ENCODE peak calls at places on chromosomes 11 and 22, in four cellular contexts. I is right lobe of liver, T is HCT116, Z is body of pancreas. K is an unnamed sample.
A peak's percentile ranks its signal among the peaks of the same experiment; 100 is the strongest.

GRCh38 chr22:37184380-37184755 is 3.7 kb downstream of the C1QTNF6 start:
- DNase-seq in I (peak; percentile 11), T (no peak), Z (no peak), K (no peak)

GRCh38 chr11:78339483-78339882 is 78.1 kb downstream of the GAB2 start:
- DNase-seq in I (no peak), T (no peak), Z (no peak), K (no peak)

GRCh38 chr11:10693509-10694071 is at the start of gene IRAG1:
- DNase-seq in I (no peak), T (no peak), Z (peak; percentile 23), K (no peak)

GRCh38 chr11:93498099-93499040 is 44.8 kb downstream of the SMCO4 start:
- DNase-seq in I (no peak), T (no peak), Z (no peak), K (no peak)

GRCh38 chr11:117126223-117126965 is 17.7 kb upstream of the PAFAH1B2 start:
- DNase-seq in I (no peak), T (no peak), Z (no peak), K (no peak)

GRCh38 chr11:70111269-70112016 is 33.3 kb downstream of the ANO1 start:
- DNase-seq in I (no peak), T (no peak), Z (peak; percentile 73), K (peak; percentile 75)

GRCh38 chr11:121961228-121961860 is 154.7 kb downstream of the BLID start:
- DNase-seq in I (no peak), T (no peak), Z (no peak), K (no peak)

GRCh38 chr22:29827091-29827490 is 11.0 kb downstream of the ASCC2 start:
- DNase-seq in I (no peak), T (no peak), Z (no peak), K (no peak)

GRCh38 chr11:60945295-60945667 is 6.7 kb downstream of the SLC15A3 start:
- DNase-seq in I (no peak), T (no peak), Z (no peak), K (no peak)

GRCh38 chr11:4134844-4135243 is 40.2 kb downstream of the RRM1 start:
- DNase-seq in I (no peak), T (no peak), Z (no peak), K (no peak)

GRCh38 chr11:2703487-2704141 is 3.8 kb upstream of the KCNQ1OT1 start:
- DNase-seq in I (no peak), T (no peak), Z (no peak), K (no peak)

GRCh38 chr22:29715705-29716104 is 4.1 kb upstream of the CABP7 start:
- DNase-seq in I (no peak), T (no peak), Z (no peak), K (no peak)

GRCh38 chr11:79702303-79702702 is 261.5 kb upstream of the TENM4 start:
- DNase-seq in I (no peak), T (no peak), Z (no peak), K (no peak)

GRCh38 chr11:130442728-130443127 is 5.7 kb upstream of the ADAMTS15 start:
- DNase-seq in I (no peak), T (no peak), Z (no peak), K (no peak)

GRCh38 chr11:79173615-79174014 is 267.2 kb downstream of the TENM4 start:
- DNase-seq in I (no peak), T (no peak), Z (no peak), K (no peak)

GRCh38 chr22:49208768-49209252 is 618.9 kb downstream of the BRD1 start:
- DNase-seq in I (peak; percentile 19), T (no peak), Z (no peak), K (peak; percentile 16)

GRCh38 chr11:37687130-37687529 is 1089.1 kb upstream of the RAG2 start:
- DNase-seq in I (no peak), T (no peak), Z (no peak), K (no peak)

GRCh38 chr11:83025267-83025704 is 46.4 kb downstream of the RAB30 start:
- DNase-seq in I (no peak), T (no peak), Z (no peak), K (no peak)

GRCh38 chr11:27501102-27501501 is 5.5 kb downstream of the LIN7C start:
- DNase-seq in I (no peak), T (no peak), Z (no peak), K (no peak)

GRCh38 chr11:57417056-57417455 is 9.9 kb downstream of the SLC43A3 start:
- DNase-seq in I (no peak), T (no peak), Z (peak; percentile 30), K (no peak)

GRCh38 chr11:45672593-45672992 is 7.2 kb upstream of the CHST1 start:
- DNase-seq in I (no peak), T (no peak), Z (no peak), K (no peak)

GRCh38 chr22:40509401-40510134 is 127.0 kb downstream of the MRTFA start:
- DNase-seq in I (no peak), T (no peak), Z (peak; percentile 86), K (no peak)

GRCh38 chr11:76664578-76665061 is 5.9 kb downstream of the LRRC32 start:
- DNase-seq in I (no peak), T (no peak), Z (no peak), K (peak; percentile 50)

GRCh38 chr22:19271856-19272535 is 19.5 kb downstream of the CLTCL1 start:
- DNase-seq in I (peak; percentile 54), T (no peak), Z (peak; percentile 10), K (no peak)

GRCh38 chr11:74306440-74307175 is 4.8 kb downstream of the P4HA3 start:
- DNase-seq in I (no peak), T (no peak), Z (no peak), K (no peak)

GRCh38 chr22:17647452-17647851 is 8.9 kb downstream of the BCL2L13 start:
- DNase-seq in I (no peak), T (no peak), Z (no peak), K (no peak)

GRCh38 chr11:130180491-130180890 is 20.9 kb downstream of the ST14 start:
- DNase-seq in I (no peak), T (no peak), Z (peak; percentile 53), K (no peak)

GRCh38 chr11:72703281-72704008 is 29.2 kb upstream of the PDE2A start:
- DNase-seq in I (no peak), T (no peak), Z (no peak), K (no peak)

GRCh38 chr11:19102521-19102900 is 14.5 kb upstream of the ZDHHC13 start:
- DNase-seq in I (no peak), T (no peak), Z (peak; percentile 34), K (peak; percentile 67)

GRCh38 chr11:36713715-36714114 is 115.7 kb upstream of the RAG2 start:
- DNase-seq in I (no peak), T (no peak), Z (peak; percentile 29), K (no peak)

GRCh38 chr11:13110929-13111812 is 102.1 kb downstream of the RASSF10 start:
- DNase-seq in I (no peak), T (no peak), Z (no peak), K (no peak)

GRCh38 chr11:117818036-117818858 is 6.3 kb downstream of the FXYD2 start:
- DNase-seq in I (no peak), T (no peak), Z (no peak), K (no peak)

DNA sequence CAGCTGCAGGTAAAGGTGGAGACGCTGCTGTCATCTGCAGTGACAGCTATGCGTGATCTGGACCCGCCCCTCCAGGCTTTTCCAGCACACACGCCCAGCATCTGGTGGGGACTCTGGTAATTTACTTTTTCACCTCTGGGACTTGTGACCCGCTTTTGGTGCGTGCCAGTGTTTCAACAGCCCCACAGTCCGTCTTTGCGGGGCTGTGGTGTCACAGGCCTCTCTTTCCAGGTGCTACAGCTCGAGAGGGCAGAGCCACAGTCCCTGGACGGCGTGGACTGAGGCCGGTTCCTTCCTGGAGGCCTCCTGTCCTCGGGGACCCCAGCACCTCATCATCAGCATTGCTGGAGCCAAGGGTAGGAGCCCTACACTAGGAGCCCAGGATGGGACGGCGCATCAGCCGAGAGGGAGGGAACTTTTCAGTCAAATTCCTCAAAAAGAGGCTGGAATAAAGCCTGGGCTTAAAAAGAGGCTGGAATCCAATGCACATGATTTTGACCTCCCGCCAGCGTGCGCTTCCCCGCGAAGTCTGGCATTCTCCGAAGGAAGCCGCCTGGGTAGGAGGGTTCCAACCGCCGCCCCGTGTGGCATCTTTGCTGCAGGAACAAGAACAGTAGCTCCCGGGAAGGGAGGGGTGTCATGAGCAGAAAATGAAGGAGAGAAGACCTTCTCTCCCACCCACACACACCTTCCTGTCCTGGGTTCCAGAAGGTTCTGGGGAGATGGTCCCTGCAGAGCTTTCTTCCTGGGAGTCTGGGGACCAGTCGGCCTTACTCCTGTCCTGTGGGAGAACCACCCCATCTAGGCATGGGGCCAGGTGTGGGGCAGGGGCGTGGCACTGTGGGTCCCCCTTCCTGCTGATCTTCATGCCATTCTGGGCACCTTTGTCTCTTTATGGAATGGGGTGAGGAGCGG is 25.7 kb upstream of the KRTAP5-7 start:
- DNase-seq in I (no peak), T (no peak), Z (no peak), K (no peak)
- H3K36me3 ChIP-seq in I (peaks cover 11% of the 10 kb centered on the region), T (peaks cover 9% of the 10 kb centered on the region), Z (peaks cover 26% of the 10 kb centered on the region), K (peaks cover 89% of the 10 kb centered on the region)

DNA sequence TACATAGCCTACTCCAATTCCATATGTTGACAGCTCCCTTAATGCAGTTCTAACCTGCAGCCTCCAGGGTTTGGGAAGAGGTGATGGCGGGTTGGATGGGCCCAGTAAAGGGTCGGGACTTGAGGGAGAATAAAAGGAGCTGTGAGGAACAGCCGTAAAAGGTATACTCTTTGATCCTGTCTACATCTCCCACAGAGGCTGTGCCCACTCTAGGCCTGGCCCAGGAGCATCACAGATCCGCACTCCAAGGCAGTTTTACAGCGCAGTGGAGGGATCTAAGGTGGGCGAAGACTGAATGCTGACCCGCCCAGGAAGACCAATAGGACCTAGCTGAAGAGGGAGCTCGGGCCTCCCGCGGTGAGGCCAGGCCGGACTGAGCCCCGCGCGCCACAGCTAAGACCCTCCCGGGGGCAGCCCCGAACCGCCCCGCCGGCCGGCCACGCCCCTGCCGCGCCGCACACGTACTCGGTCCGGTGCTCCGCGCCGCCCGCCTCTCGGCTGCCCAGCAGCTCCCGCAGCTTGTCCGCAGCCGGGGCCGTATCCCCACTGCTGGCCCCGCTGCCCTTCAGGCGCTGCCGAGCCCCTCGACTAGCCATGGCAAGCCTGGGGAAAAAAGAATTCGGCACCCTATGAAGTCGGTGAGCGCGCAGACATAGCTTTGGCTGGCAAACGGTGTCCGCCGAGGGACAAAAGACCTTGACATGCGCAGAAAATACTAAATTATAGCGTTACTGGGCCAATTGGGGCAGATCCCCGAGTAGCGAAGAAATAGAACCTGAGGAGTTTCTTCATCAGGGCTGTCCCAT is at the start of gene ALG9:
- DNase-seq in I (peak; percentile 82), T (peak; percentile 73), Z (peak; percentile 80), K (peak; percentile 79)
- TF ChIP-seq CTCF in I (no peak), T (peak; percentile 49), Z (no peak), K (peak; percentile 52)

GRCh38 chr11:33706961-33707360 is 6.3 kb upstream of the C11orf91 start:
- DNase-seq in I (no peak), T (no peak), Z (no peak), K (no peak)
- H3K4me1 ChIP-seq in I (peaks cover 11% of the 10 kb centered on the region), T (peaks cover 39% of the 10 kb centered on the region), Z (peaks cover 42% of the 10 kb centered on the region), K (no peaks in the 10 kb centered on the region)

DNA sequence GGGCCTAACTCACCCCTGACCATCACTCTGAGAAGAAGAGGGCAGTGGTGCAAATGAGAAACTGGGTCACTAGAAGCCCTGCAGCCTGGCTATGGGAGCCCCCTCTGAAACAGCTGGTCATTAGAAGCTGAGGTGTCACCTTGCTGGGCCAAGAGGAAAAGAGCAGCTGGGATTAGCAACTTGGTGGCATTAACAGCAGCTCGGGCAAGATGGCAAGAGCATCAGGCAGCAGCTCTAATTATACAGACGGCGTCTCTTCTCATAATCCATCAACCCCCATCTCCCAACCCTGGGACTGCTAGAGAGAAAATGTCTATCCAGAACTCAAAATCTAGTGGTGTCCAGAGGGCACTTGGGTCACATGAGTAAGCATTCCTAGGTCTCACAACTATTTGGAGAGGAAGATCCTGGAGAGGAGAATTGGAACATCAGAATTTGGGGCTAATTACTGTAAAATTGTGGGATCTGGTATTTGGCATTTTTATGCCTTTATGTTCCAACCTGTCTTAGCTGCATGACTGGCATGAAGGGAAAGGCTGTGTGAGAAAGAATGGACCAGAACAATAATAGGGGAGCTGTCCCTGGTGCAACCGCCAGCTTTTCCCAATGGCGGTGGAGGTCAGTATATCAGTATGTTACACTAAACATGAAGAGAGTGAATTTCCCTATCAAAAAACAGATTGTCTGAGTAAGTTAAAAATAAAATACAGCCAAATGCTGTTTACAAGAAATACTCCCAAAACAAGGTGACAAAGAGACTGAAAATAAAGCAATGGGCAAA is 7.6 kb upstream of the LMO1 start:
- DNase-seq in I (no peak), T (no peak), Z (no peak), K (peak; percentile 17)
- H3K36me3 ChIP-seq in I (no peaks in the 10 kb centered on the region), T (no peaks in the 10 kb centered on the region), Z (no peaks in the 10 kb centered on the region), K (no peaks in the 10 kb centered on the region)